ENCODE peak calls at places on chromosome 20, in six cellular contexts. One of them, this sample, is unnamed.

GRCh38 chr20:43681991-43682410 is 15.1 kb downstream of the MYBL2 start:
- DNase-seq in fibroblast of mammary gland: no peak
- DNase-seq in endothelial cell of umbilical vein: no peak
- DNase-seq in stimulated activated CD4-positive, alpha-beta T cell treated with anti-CD3 and anti-CD28 coated beads, Interleukin-15, amount 100 ng/mL, for 1 hour: no peak
- DNase-seq in uterus: no peak
- DNase-seq in left ventricle myocardium superior: no peak
- DNase-seq in this sample: no peak

GRCh38 chr20:16978497-16978896 is 230.3 kb downstream of the OTOR start:
- DNase-seq in fibroblast of mammary gland: no peak
- DNase-seq in endothelial cell of umbilical vein: no peak
- DNase-seq in stimulated activated CD4-positive, alpha-beta T cell treated with anti-CD3 and anti-CD28 coated beads, Interleukin-15, amount 100 ng/mL, for 1 hour: no peak
- DNase-seq in uterus: no peak
- DNase-seq in left ventricle myocardium superior: no peak
- DNase-seq in this sample: no peak

GRCh38 chr20:58494923-58495622 is 20.1 kb downstream of the APCDD1L start:
- DNase-seq in fibroblast of mammary gland: no peak
- DNase-seq in endothelial cell of umbilical vein: no peak
- DNase-seq in stimulated activated CD4-positive, alpha-beta T cell treated with anti-CD3 and anti-CD28 coated beads, Interleukin-15, amount 100 ng/mL, for 1 hour: no peak
- DNase-seq in uterus: no peak
- DNase-seq in left ventricle myocardium superior: no peak
- DNase-seq in this sample: no peak

GRCh38 chr20:3613821-3614440 is 49.3 kb downstream of the GFRA4 start:
- DNase-seq in fibroblast of mammary gland: peak; percentile 19
- DNase-seq in endothelial cell of umbilical vein: no peak
- DNase-seq in stimulated activated CD4-positive, alpha-beta T cell treated with anti-CD3 and anti-CD28 coated beads, Interleukin-15, amount 100 ng/mL, for 1 hour: no peak
- DNase-seq in uterus: no peak
- DNase-seq in left ventricle myocardium superior: no peak
- DNase-seq in this sample: no peak

GRCh38 chr20:5109276-5109675 is 10.5 kb downstream of the PCNA start:
- DNase-seq in fibroblast of mammary gland: no peak
- DNase-seq in endothelial cell of umbilical vein: no peak
- DNase-seq in stimulated activated CD4-positive, alpha-beta T cell treated with anti-CD3 and anti-CD28 coated beads, Interleukin-15, amount 100 ng/mL, for 1 hour: no peak
- DNase-seq in uterus: no peak
- DNase-seq in left ventricle myocardium superior: no peak
- DNase-seq in this sample: no peak

GRCh38 chr20:59044295-59044694 is 1.7 kb upstream of the PRELID3B start:
- DNase-seq in fibroblast of mammary gland: no peak
- DNase-seq in endothelial cell of umbilical vein: no peak
- DNase-seq in stimulated activated CD4-positive, alpha-beta T cell treated with anti-CD3 and anti-CD28 coated beads, Interleukin-15, amount 100 ng/mL, for 1 hour: no peak
- DNase-seq in uterus: no peak
- DNase-seq in left ventricle myocardium superior: no peak
- DNase-seq in this sample: no peak

GRCh38 chr20:43191946-43192847 is 2.5 kb upstream of the PTPRT start:
- DNase-seq in fibroblast of mammary gland: no peak
- DNase-seq in endothelial cell of umbilical vein: no peak
- DNase-seq in stimulated activated CD4-positive, alpha-beta T cell treated with anti-CD3 and anti-CD28 coated beads, Interleukin-15, amount 100 ng/mL, for 1 hour: no peak
- DNase-seq in uterus: no peak
- DNase-seq in left ventricle myocardium superior: no peak
- DNase-seq in this sample: no peak

GRCh38 chr20:56985286-56985685 is 281.2 kb downstream of the BMP7 start:
- DNase-seq in fibroblast of mammary gland: peak; percentile 7
- DNase-seq in endothelial cell of umbilical vein: no peak
- DNase-seq in stimulated activated CD4-positive, alpha-beta T cell treated with anti-CD3 and anti-CD28 coated beads, Interleukin-15, amount 100 ng/mL, for 1 hour: no peak
- DNase-seq in uterus: no peak
- DNase-seq in left ventricle myocardium superior: no peak
- DNase-seq in this sample: no peak

GRCh38 chr20:37670426-37670825 is 23.4 kb upstream of the CTNNBL1 start:
- DNase-seq in fibroblast of mammary gland: no peak
- DNase-seq in endothelial cell of umbilical vein: no peak
- DNase-seq in stimulated activated CD4-positive, alpha-beta T cell treated with anti-CD3 and anti-CD28 coated beads, Interleukin-15, amount 100 ng/mL, for 1 hour: no peak
- DNase-seq in uterus: peak; percentile 26
- DNase-seq in left ventricle myocardium superior: peak; percentile 41
- DNase-seq in this sample: no peak

GRCh38 chr20:14005996-14006395 is 10.7 kb downstream of the MACROD2 start:
- DNase-seq in fibroblast of mammary gland: no peak
- DNase-seq in endothelial cell of umbilical vein: no peak
- DNase-seq in stimulated activated CD4-positive, alpha-beta T cell treated with anti-CD3 and anti-CD28 coated beads, Interleukin-15, amount 100 ng/mL, for 1 hour: no peak
- DNase-seq in uterus: no peak
- DNase-seq in left ventricle myocardium superior: no peak
- DNase-seq in this sample: no peak

GRCh38 chr20:23653400-23653938 is 15.7 kb upstream of the CST3 start:
- DNase-seq in fibroblast of mammary gland: no peak
- DNase-seq in endothelial cell of umbilical vein: no peak
- DNase-seq in stimulated activated CD4-positive, alpha-beta T cell treated with anti-CD3 and anti-CD28 coated beads, Interleukin-15, amount 100 ng/mL, for 1 hour: no peak
- DNase-seq in uterus: no peak
- DNase-seq in left ventricle myocardium superior: no peak
- DNase-seq in this sample: no peak

GRCh38 chr20:5171790-5172164 is 45.0 kb downstream of the CDS2 start:
- DNase-seq in fibroblast of mammary gland: no peak
- DNase-seq in endothelial cell of umbilical vein: no peak
- DNase-seq in stimulated activated CD4-positive, alpha-beta T cell treated with anti-CD3 and anti-CD28 coated beads, Interleukin-15, amount 100 ng/mL, for 1 hour: no peak
- DNase-seq in uterus: no peak
- DNase-seq in left ventricle myocardium superior: no peak
- DNase-seq in this sample: no peak

GRCh38 chr20:15927893-15928650 is 645.2 kb downstream of the KIF16B start:
- DNase-seq in fibroblast of mammary gland: no peak
- DNase-seq in endothelial cell of umbilical vein: no peak
- DNase-seq in stimulated activated CD4-positive, alpha-beta T cell treated with anti-CD3 and anti-CD28 coated beads, Interleukin-15, amount 100 ng/mL, for 1 hour: no peak
- DNase-seq in uterus: no peak
- DNase-seq in left ventricle myocardium superior: no peak
- DNase-seq in this sample: no peak

GRCh38 chr20:11891081-11891826 is 26.4 kb upstream of the BTBD3 start:
- DNase-seq in fibroblast of mammary gland: peak; percentile 24
- DNase-seq in endothelial cell of umbilical vein: peak; percentile 66
- DNase-seq in stimulated activated CD4-positive, alpha-beta T cell treated with anti-CD3 and anti-CD28 coated beads, Interleukin-15, amount 100 ng/mL, for 1 hour: no peak
- DNase-seq in uterus: peak; percentile 59
- DNase-seq in left ventricle myocardium superior: peak; percentile 79
- DNase-seq in this sample: peak; percentile 29

GRCh38 chr20:50284811-50285375 is 94.3 kb downstream of the CEBPB start:
- DNase-seq in fibroblast of mammary gland: no peak
- DNase-seq in endothelial cell of umbilical vein: no peak
- DNase-seq in stimulated activated CD4-positive, alpha-beta T cell treated with anti-CD3 and anti-CD28 coated beads, Interleukin-15, amount 100 ng/mL, for 1 hour: no peak
- DNase-seq in uterus: peak; percentile 82
- DNase-seq in left ventricle myocardium superior: peak; percentile 67
- DNase-seq in this sample: no peak

GRCh38 chr20:38165089-38165965 is at the start of gene TGM2:
- DNase-seq in fibroblast of mammary gland: peak; percentile 49
- DNase-seq in endothelial cell of umbilical vein: peak; percentile 88
- DNase-seq in stimulated activated CD4-positive, alpha-beta T cell treated with anti-CD3 and anti-CD28 coated beads, Interleukin-15, amount 100 ng/mL, for 1 hour: no peak
- DNase-seq in uterus: peak; percentile 85
- DNase-seq in left ventricle myocardium superior: peak; percentile 92
- DNase-seq in this sample: peak; percentile 78

GRCh38 chr20:39571171-39571570 is 609.0 kb downstream of the DHX35 start:
- DNase-seq in fibroblast of mammary gland: no peak
- DNase-seq in endothelial cell of umbilical vein: no peak
- DNase-seq in stimulated activated CD4-positive, alpha-beta T cell treated with anti-CD3 and anti-CD28 coated beads, Interleukin-15, amount 100 ng/mL, for 1 hour: no peak
- DNase-seq in uterus: no peak
- DNase-seq in left ventricle myocardium superior: no peak
- DNase-seq in this sample: no peak

GRCh38 chr20:16801919-16802651 is 53.9 kb downstream of the OTOR start:
- DNase-seq in fibroblast of mammary gland: peak; percentile 52
- DNase-seq in endothelial cell of umbilical vein: peak; percentile 61
- DNase-seq in stimulated activated CD4-positive, alpha-beta T cell treated with anti-CD3 and anti-CD28 coated beads, Interleukin-15, amount 100 ng/mL, for 1 hour: no peak
- DNase-seq in uterus: peak; percentile 30
- DNase-seq in left ventricle myocardium superior: peak; percentile 71
- DNase-seq in this sample: peak; percentile 13

GRCh38 chr20:35902545-35902941 is 51.8 kb downstream of the SCAND1 start:
- DNase-seq in fibroblast of mammary gland: no peak
- DNase-seq in endothelial cell of umbilical vein: no peak
- DNase-seq in stimulated activated CD4-positive, alpha-beta T cell treated with anti-CD3 and anti-CD28 coated beads, Interleukin-15, amount 100 ng/mL, for 1 hour: no peak
- DNase-seq in uterus: no peak
- DNase-seq in left ventricle myocardium superior: no peak
- DNase-seq in this sample: no peak

GRCh38 chr20:2624190-2624589 is 28.2 kb upstream of the NOP56 start:
- DNase-seq in fibroblast of mammary gland: peak; percentile 10
- DNase-seq in endothelial cell of umbilical vein: no peak
- DNase-seq in stimulated activated CD4-positive, alpha-beta T cell treated with anti-CD3 and anti-CD28 coated beads, Interleukin-15, amount 100 ng/mL, for 1 hour: no peak
- DNase-seq in uterus: peak; percentile 27
- DNase-seq in left ventricle myocardium superior: peak; percentile 50
- DNase-seq in this sample: no peak

GRCh38 chr20:13736792-13737191 is 47.9 kb downstream of the ESF1 start:
- DNase-seq in fibroblast of mammary gland: peak; percentile 87
- DNase-seq in endothelial cell of umbilical vein: no peak
- DNase-seq in stimulated activated CD4-positive, alpha-beta T cell treated with anti-CD3 and anti-CD28 coated beads, Interleukin-15, amount 100 ng/mL, for 1 hour: no peak
- DNase-seq in uterus: no peak
- DNase-seq in left ventricle myocardium superior: no peak
- DNase-seq in this sample: peak; percentile 76

GRCh38 chr20:41155267-41155666 is 17.9 kb downstream of the PLCG1 start:
- DNase-seq in fibroblast of mammary gland: no peak
- DNase-seq in endothelial cell of umbilical vein: no peak
- DNase-seq in stimulated activated CD4-positive, alpha-beta T cell treated with anti-CD3 and anti-CD28 coated beads, Interleukin-15, amount 100 ng/mL, for 1 hour: no peak
- DNase-seq in uterus: no peak
- DNase-seq in left ventricle myocardium superior: no peak
- DNase-seq in this sample: no peak

GRCh38 chr20:38497246-38497645 is 24.6 kb downstream of the RALGAPB start:
- DNase-seq in fibroblast of mammary gland: no peak
- DNase-seq in endothelial cell of umbilical vein: no peak
- DNase-seq in stimulated activated CD4-positive, alpha-beta T cell treated with anti-CD3 and anti-CD28 coated beads, Interleukin-15, amount 100 ng/mL, for 1 hour: no peak
- DNase-seq in uterus: no peak
- DNase-seq in left ventricle myocardium superior: no peak
- DNase-seq in this sample: peak; percentile 32

GRCh38 chr20:46206025-46206424 is 87.9 kb downstream of the CD40 start:
- DNase-seq in fibroblast of mammary gland: peak; percentile 66
- DNase-seq in endothelial cell of umbilical vein: peak; percentile 47
- DNase-seq in stimulated activated CD4-positive, alpha-beta T cell treated with anti-CD3 and anti-CD28 coated beads, Interleukin-15, amount 100 ng/mL, for 1 hour: no peak
- DNase-seq in uterus: no peak
- DNase-seq in left ventricle myocardium superior: no peak
- DNase-seq in this sample: peak; percentile 78

GRCh38 chr20:33649201-33649631 is 12.9 kb upstream of the C20orf144 start:
- DNase-seq in fibroblast of mammary gland: peak; percentile 33
- DNase-seq in endothelial cell of umbilical vein: no peak
- DNase-seq in stimulated activated CD4-positive, alpha-beta T cell treated with anti-CD3 and anti-CD28 coated beads, Interleukin-15, amount 100 ng/mL, for 1 hour: no peak
- DNase-seq in uterus: peak; percentile 37
- DNase-seq in left ventricle myocardium superior: peak; percentile 79
- DNase-seq in this sample: no peak

GRCh38 chr20:364905-365794 is 15.4 kb upstream of the TRIB3 start:
- DNase-seq in fibroblast of mammary gland: peak; percentile 57
- DNase-seq in endothelial cell of umbilical vein: no peak
- DNase-seq in stimulated activated CD4-positive, alpha-beta T cell treated with anti-CD3 and anti-CD28 coated beads, Interleukin-15, amount 100 ng/mL, for 1 hour: no peak
- DNase-seq in uterus: no peak
- DNase-seq in left ventricle myocardium superior: no peak
- DNase-seq in this sample: no peak

GRCh38 chr20:10034717-10035571 is at the start of gene ANKEF1:
- DNase-seq in fibroblast of mammary gland: peak; percentile 8
- DNase-seq in endothelial cell of umbilical vein: peak; percentile 64
- DNase-seq in stimulated activated CD4-positive, alpha-beta T cell treated with anti-CD3 and anti-CD28 coated beads, Interleukin-15, amount 100 ng/mL, for 1 hour: peak; percentile 62
- DNase-seq in uterus: peak; percentile 68
- DNase-seq in left ventricle myocardium superior: peak; percentile 84
- DNase-seq in this sample: peak; percentile 42

GRCh38 chr20:49268600-49269365 is 9.1 kb downstream of the ZNFX1 start:
- DNase-seq in fibroblast of mammary gland: peak; percentile 74
- DNase-seq in endothelial cell of umbilical vein: no peak
- DNase-seq in stimulated activated CD4-positive, alpha-beta T cell treated with anti-CD3 and anti-CD28 coated beads, Interleukin-15, amount 100 ng/mL, for 1 hour: no peak
- DNase-seq in uterus: no peak
- DNase-seq in left ventricle myocardium superior: no peak
- DNase-seq in this sample: peak; percentile 75

GRCh38 chr20:62136283-62137091 is 6.7 kb downstream of the PSMA7 start:
- DNase-seq in fibroblast of mammary gland: peak; percentile 73
- DNase-seq in endothelial cell of umbilical vein: peak; percentile 84
- DNase-seq in stimulated activated CD4-positive, alpha-beta T cell treated with anti-CD3 and anti-CD28 coated beads, Interleukin-15, amount 100 ng/mL, for 1 hour: peak; percentile 55
- DNase-seq in uterus: peak; percentile 61
- DNase-seq in left ventricle myocardium superior: peak; percentile 82
- DNase-seq in this sample: peak; percentile 59